ENCODE peak calls at places on chromosomes 4 and X, in eight cellular contexts. W is nephron progenitor cell; Q is tibial nerve; I is HL-60; B is ovary; K is CD4-positive, alpha-beta T cell; G is activated B cell treated with CpG ODN at 0.5 μM for 24 hours; M is GM12865. A is an unnamed sample.

GRCh38 chrX:100685997-100686305 is 42.0 kb downstream of the SRPX2 start:
- DNase-seq in W (no peak), I (no peak), M (no peak), G (no peak), B (no peak), Q (no peak), K (no peak), A (no peak)

GRCh38 chrX:17022205-17022604 is 75.7 kb downstream of the REPS2 start:
- DNase-seq in K (no peak), G (no peak), I (no peak), B (no peak), Q (no peak), W (no peak), M (no peak), A (no peak)

GRCh38 chrX:2334237-2334636 is 166.5 kb downstream of the DHRSX start:
- DNase-seq in M (no peak), I (no peak), W (no peak), Q (no peak), B (no peak), K (no peak), G (no peak), A (no peak)

GRCh38 chr4:1057403-1057745 is 45.9 kb downstream of the FGFRL1 start:
- DNase-seq in M (no peak), Q (no peak), K (no peak), W (no peak), I (no peak), G (no peak), B (no peak), A (no peak)

GRCh38 chr4:37590016-37590415 is 96.2 kb downstream of the RELL1 start:
- DNase-seq in M (no peak), Q (no peak), W (no peak), B (no peak), G (no peak), I (no peak), K (no peak), A (no peak)

GRCh38 chr4:38489924-38490639 is 173.9 kb upstream of the KLF3 start:
- DNase-seq in M (no peak), W (peak; percentile 12), G (no peak), B (no peak), I (no peak), Q (no peak), K (no peak), A (no peak)

GRCh38 chrX:1520350-1520749 is 16.6 kb downstream of the P2RY8 start:
- DNase-seq in W (no peak), M (no peak), K (no peak), B (no peak), G (no peak), Q (no peak), I (no peak), A (no peak)

GRCh38 chrX:8730812-8731578 is 942 bp downstream of the ANOS1 start:
- DNase-seq in W (peak; percentile 60), K (no peak), B (no peak), Q (no peak), G (no peak), M (no peak), I (no peak), A (no peak)

GRCh38 chrX:148416931-148417330 is 83.5 kb upstream of the AFF2 start:
- DNase-seq in K (no peak), M (no peak), W (no peak), B (no peak), G (no peak), I (no peak), Q (no peak), A (no peak)

GRCh38 chr4:179586460-179586859 is 2144.2 kb upstream of the AGA start:
- DNase-seq in M (no peak), K (no peak), Q (no peak), G (no peak), I (no peak), B (no peak), W (no peak), A (no peak)

GRCh38 chrX:112834976-112835375 is 5.7 kb downstream of the AMOT start:
- DNase-seq in G (no peak), I (no peak), M (no peak), K (no peak), W (no peak), B (no peak), Q (no peak), A (no peak)

GRCh38 chr4:74534121-74534520 is 89.2 kb downstream of the AREG start:
- DNase-seq in I (no peak), B (no peak), G (no peak), W (no peak), M (no peak), K (no peak), Q (no peak), A (no peak)

GRCh38 chr4:74522251-74522991 is 77.5 kb downstream of the AREG start:
- DNase-seq in W (no peak), M (no peak), I (no peak), G (no peak), K (no peak), B (no peak), Q (no peak), A (no peak)

GRCh38 chrX:23497919-23498318 is 163.3 kb downstream of the PTCHD1 start:
- DNase-seq in M (peak; percentile 51), B (no peak), Q (no peak), K (no peak), G (no peak), W (no peak), I (no peak), A (no peak)

GRCh38 chr4:184473515-184474260 is 662 bp downstream of the IRF2 start:
- DNase-seq in M (peak; percentile 82), B (peak; percentile 63), W (peak; percentile 61), I (no peak), Q (no peak), K (peak; percentile 32), G (peak; percentile 35), A (no peak)

GRCh38 chrX:120790118-120790517 is 85.5 kb downstream of the CT47B1 start:
- DNase-seq in K (no peak), W (peak; percentile 23), B (no peak), I (peak; percentile 7), Q (peak; percentile 26), G (no peak), M (peak; percentile 66), A (no peak)

DNA sequence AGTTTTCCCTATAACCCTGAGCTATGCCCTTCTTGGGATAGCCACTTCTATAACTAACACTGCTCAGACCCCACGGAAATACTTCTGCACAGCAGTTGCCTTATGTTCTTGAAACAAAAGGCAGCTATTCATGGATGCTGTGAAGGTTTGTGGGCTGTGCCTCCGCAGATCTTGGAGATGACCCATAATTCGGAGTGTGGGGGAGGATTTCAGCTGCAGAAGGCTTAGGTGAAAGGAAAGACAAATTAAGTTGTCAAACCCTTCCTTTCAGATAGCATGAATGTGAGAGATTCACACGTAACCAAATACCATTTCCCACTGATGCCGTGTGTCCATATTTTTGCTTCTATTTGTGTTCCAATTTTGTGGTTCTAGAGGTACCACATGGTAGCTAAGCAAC is 38.1 kb upstream of the NYX start:
- DNase-seq in M (no peak), B (no peak), K (no peak), G (no peak), Q (no peak), I (no peak), W (no peak), A (no peak)
- TF ChIP-seq CTCF in M (no peak), B (no peak), K (no peak), G (no peak), Q (no peak), I (no peak), W (no peak), A (no peak)

DNA sequence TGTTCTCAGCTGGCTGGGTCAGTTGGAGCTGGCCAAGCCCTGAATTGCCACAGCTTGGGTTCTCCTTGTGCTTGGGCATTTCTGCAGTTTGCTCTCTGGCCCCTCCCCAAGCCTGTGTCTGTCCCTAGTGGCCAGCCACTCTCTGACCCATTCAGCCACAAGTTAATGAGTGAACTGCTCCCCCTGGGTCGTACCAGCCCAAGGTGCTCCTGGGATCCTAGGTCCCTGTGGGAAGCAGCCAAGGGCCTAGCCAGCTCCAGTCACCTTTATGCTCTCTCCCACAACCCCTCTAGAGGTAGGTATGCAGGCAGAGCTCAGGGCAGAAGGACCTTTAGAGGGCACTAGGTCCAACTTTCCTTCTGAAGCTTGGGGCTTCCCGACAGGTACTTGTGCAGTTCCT is 51.5 kb downstream of the STARD8 start:
- DNase-seq in B (no peak), M (no peak), I (no peak), W (no peak), G (no peak), Q (no peak), K (no peak), A (no peak)
- TF ChIP-seq CTCF in B (no peak), M (no peak), I (no peak), W (no peak), G (no peak), Q (no peak), K (no peak), A (no peak)

GRCh38 chr4:54433686-54434085 is 204.6 kb downstream of the PDGFRA start:
- DNase-seq in W (no peak), I (no peak), G (no peak), M (peak; percentile 50), B (no peak), K (no peak), Q (no peak), A (no peak)
- TF ChIP-seq CTCF in W (no peak), I (no peak), G (no peak), M (peak; percentile 53), B (no peak), K (no peak), Q (no peak), A (no peak)

GRCh38 chr4:7894098-7894676 is 45.5 kb downstream of the AFAP1 start:
- DNase-seq in M (no peak), W (no peak), I (no peak), K (no peak), G (no peak), B (no peak), Q (no peak), A (no peak)

GRCh38 chr4:7887415-7887814 is 52.2 kb downstream of the AFAP1 start:
- DNase-seq in M (no peak), W (no peak), B (no peak), I (no peak), Q (no peak), G (no peak), K (no peak), A (no peak)

GRCh38 chr4:7892212-7893019 is 47.2 kb downstream of the AFAP1 start:
- DNase-seq in W (peak; percentile 75), Q (no peak), I (no peak), G (no peak), B (peak; percentile 50), M (no peak), K (no peak), A (no peak)

GRCh38 chr4:7893539-7893938 is 46.1 kb downstream of the AFAP1 start:
- DNase-seq in G (no peak), I (no peak), K (no peak), M (no peak), Q (no peak), W (no peak), B (no peak), A (no peak)

DNA sequence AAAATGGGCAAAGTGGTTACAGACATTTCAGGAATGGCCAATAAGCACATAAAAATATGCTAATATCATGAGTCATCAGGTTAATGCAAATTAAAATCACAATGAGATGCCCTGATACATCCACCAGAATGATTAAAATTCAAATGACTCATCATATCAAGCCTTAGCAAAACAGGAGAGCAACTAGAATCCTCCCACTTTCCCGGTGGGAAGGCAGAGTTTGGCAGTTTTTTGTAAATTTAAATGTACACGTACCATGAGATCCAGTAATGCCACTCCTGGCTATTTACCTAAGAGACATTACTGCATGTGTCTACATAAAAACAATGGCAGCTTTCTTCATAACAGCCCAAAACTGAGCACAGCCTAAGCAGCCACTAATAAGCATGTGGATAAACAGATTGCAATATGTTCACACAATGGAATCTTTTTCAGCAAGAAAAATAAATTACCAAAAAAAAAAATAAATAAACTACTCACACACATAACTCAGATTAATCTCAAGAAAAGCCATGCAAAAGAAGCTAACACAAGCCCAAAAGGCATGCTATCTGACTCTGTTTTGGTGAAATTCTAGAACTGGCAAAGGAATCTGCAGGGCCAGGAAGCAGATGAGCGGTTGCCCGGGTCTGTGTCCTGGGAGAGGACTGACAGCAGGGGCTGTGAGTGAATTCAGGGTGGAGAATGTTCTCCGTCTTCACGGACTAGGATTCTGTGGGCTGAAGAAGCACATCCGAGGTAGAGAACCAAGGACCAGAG is 48.8 kb downstream of the AFAP1 start:
- DNase-seq in M (no peak), K (no peak), I (no peak), W (no peak), Q (no peak), B (no peak), G (no peak), A (no peak)
- TF ChIP-seq CTCF in M (no peak), K (no peak), I (no peak), W (no peak), Q (no peak), B (no peak), G (no peak), A (no peak)